ENCODE peak calls at places on chromosomes 3 and 15, in four cellular contexts. M is cardiac fibroblast, X is GM20000, I is IMR-90. G is an unnamed sample.

GRCh38 chr3:65953881-65954733 is 84.6 kb downstream of the MAGI1 start:
- DNase-seq in I (no peak), X (no peak), M (peak; percentile 39), G (no peak)

GRCh38 chr3:41681479-41681878 is 280.4 kb downstream of the ULK4 start:
- DNase-seq in M (peak; percentile 94), X (no peak), I (peak; percentile 92), G (peak; percentile 91)

GRCh38 chr3:37174532-37175126 is at the start of gene LRRFIP2:
- DNase-seq in X (peak; percentile 62), I (peak; percentile 82), M (peak; percentile 56), G (peak; percentile 49)

GRCh38 chr3:12179441-12179840 is 20.7 kb upstream of the TIMP4 start:
- DNase-seq in I (no peak), M (no peak), X (no peak), G (no peak)

GRCh38 chr15:83626171-83626802 is 27.6 kb upstream of the ADAMTSL3 start:
- DNase-seq in X (no peak), M (peak; percentile 11), I (no peak), G (no peak)

GRCh38 chr15:80160570-80161156 is 7.9 kb downstream of the FAH start:
- DNase-seq in I (peak; percentile 96), X (peak; percentile 58), M (peak; percentile 94), G (peak; percentile 92)

GRCh38 chr3:8742921-8743605 is 9.5 kb downstream of the CAV3 start:
- DNase-seq in M (peak; percentile 33), X (no peak), I (peak; percentile 74), G (peak; percentile 83)

GRCh38 chr3:8996681-8997121 is 33.4 kb upstream of the RAD18 start:
- DNase-seq in M (peak; percentile 53), I (peak; percentile 39), X (no peak), G (no peak)

GRCh38 chr15:42921049-42921731 is 612 bp upstream of the TTBK2 start:
- DNase-seq in M (peak; percentile 25), X (peak; percentile 22), I (peak; percentile 8), G (no peak)

GRCh38 chr15:30062881-30063280 is 19.9 kb upstream of the GOLGA8J start:
- DNase-seq in X (no peak), I (no peak), M (no peak), G (no peak)

GRCh38 chr15:75661041-75661778 is 13.5 kb downstream of the SNX33 start:
- DNase-seq in I (peak; percentile 91), M (peak; percentile 97), X (no peak), G (peak; percentile 89)

GRCh38 chr3:4776980-4777581 is 202.2 kb upstream of the BHLHE40 start:
- DNase-seq in X (peak; percentile 70), M (peak; percentile 85), I (no peak), G (peak; percentile 79)

GRCh38 chr3:128313936-128314335 is 152.8 kb downstream of the DNAJB8 start:
- DNase-seq in X (no peak), I (no peak), M (no peak), G (no peak)

GRCh38 chr3:193702967-193703366 is 110.0 kb downstream of the OPA1 start:
- DNase-seq in M (peak; percentile 4), I (peak; percentile 65), X (no peak), G (no peak)

GRCh38 chr15:63869371-63870042 is 35.8 kb upstream of the HERC1 start:
- DNase-seq in I (no peak), M (no peak), X (no peak), G (no peak)

GRCh38 chr3:14434105-14434504 is 31.7 kb downstream of the SLC6A6 start:
- DNase-seq in X (no peak), M (peak; percentile 61), I (peak; percentile 65), G (peak; percentile 78)

GRCh38 chr15:52710050-52710709 is 31.0 kb upstream of the ATOSA start:
- DNase-seq in X (peak; percentile 13), I (no peak), M (no peak), G (peak; percentile 55)

GRCh38 chr15:52018244-52018643 is 775 bp upstream of the MAPK6 start:
- DNase-seq in I (peak; percentile 91), M (no peak), X (no peak), G (no peak)

GRCh38 chr3:17964113-17964512 is 221.7 kb upstream of the TBC1D5 start:
- DNase-seq in M (no peak), I (no peak), X (no peak), G (no peak)

GRCh38 chr3:149463921-149464320 is 10.6 kb upstream of the TM4SF4 start:
- DNase-seq in M (no peak), X (no peak), I (no peak), G (no peak)

GRCh38 chr3:196694202-196694638 is 17.8 kb downstream of the CEP19 start:
- DNase-seq in M (peak; percentile 42), I (peak; percentile 13), X (peak; percentile 49), G (peak; percentile 9)

GRCh38 chr15:72009207-72009606 is 108.7 kb downstream of the MYO9A start:
- DNase-seq in I (no peak), X (no peak), M (no peak), G (no peak)

GRCh38 chr3:52221563-52222318 is 3.7 kb downstream of the TLR9 start:
- DNase-seq in X (no peak), M (peak; percentile 25), I (no peak), G (no peak)

GRCh38 chr3:111808439-111808838 is 50.6 kb upstream of the PHLDB2 start:
- DNase-seq in X (no peak), I (peak; percentile 27), M (peak; percentile 37), G (peak; percentile 57)

GRCh38 chr15:86863226-86863915 is 783.7 kb downstream of the AGBL1 start:
- DNase-seq in X (no peak), M (no peak), I (no peak), G (peak; percentile 50)

GRCh38 chr3:67437789-67438188 is 216.6 kb downstream of the SUCLG2 start:
- DNase-seq in M (no peak), X (no peak), I (no peak), G (no peak)

GRCh38 chr15:76974456-76975083 is 20.4 kb upstream of the PSTPIP1 start:
- DNase-seq in I (no peak), X (no peak), M (no peak), G (no peak)

GRCh38 chr15:83436513-83437158 is 10.5 kb upstream of the SH3GL3 start:
- DNase-seq in I (peak; percentile 52), M (peak; percentile 76), X (no peak), G (peak; percentile 74)

GRCh38 chr3:157064402-157064801 is 95.5 kb downstream of the CCNL1 start:
- DNase-seq in I (no peak), M (no peak), X (no peak), G (no peak)

GRCh38 chr3:31936661-31937060 is 44.4 kb downstream of the OSBPL10 start:
- DNase-seq in I (peak; percentile 61), X (no peak), M (peak; percentile 72), G (no peak)

GRCh38 chr3:118910332-118910731 is 124.3 kb downstream of the IGSF11 start:
- DNase-seq in M (no peak), I (no peak), X (no peak), G (no peak)

GRCh38 chr15:66832679-66833078 is 130.6 kb downstream of the SMAD6 start:
- DNase-seq in X (no peak), M (peak; percentile 96), I (peak; percentile 56), G (peak; percentile 34)

GRCh38 chr15:47824185-47824584 is 106.9 kb downstream of the SEMA6D start:
- DNase-seq in X (no peak), M (no peak), I (no peak), G (peak; percentile 31)

DNA sequence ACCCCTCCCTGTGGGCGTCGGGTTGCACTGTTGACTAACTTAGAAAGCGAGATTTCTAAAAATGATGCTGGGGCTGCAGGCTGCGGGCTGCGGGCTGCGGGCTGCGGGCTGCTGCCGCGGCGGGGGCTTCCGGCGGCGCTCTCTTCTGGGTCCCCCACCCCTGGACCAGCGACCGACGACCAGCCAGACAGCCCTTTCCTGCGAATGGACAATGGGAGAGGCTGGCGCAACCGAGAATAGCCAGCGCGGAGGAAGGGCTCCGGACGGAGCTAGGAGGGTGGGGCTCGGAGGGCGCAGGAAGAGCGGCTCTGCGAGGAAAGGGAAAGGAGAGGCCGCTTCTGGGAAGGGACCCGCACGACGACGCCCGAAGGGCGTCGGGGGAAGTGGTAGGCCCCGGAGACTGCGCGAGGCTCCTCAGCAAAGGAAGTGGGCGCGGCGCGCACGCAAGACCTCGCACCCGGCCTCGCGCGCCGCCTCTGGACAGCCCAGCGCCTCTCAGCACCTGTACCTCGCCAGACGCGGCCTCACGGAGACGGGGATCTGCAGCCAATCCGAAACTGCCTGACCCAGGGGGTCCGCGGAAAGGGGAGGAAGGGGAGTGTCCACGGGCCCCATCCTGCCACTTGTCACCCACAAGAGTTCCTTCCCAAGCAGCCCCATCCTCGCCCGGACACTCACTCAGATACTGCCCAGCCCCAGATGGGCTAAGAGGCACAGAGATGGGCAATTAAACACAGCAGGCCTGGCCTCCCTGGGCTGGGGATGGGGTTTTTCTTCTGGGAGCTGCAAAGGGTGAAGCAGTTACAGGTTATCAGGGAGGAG is 70.7 kb downstream of the SLC12A8 start:
- DNase-seq in X (peak; percentile 80), I (no peak), M (peak; percentile 62), G (no peak)
- TF ChIP-seq CTCF in X (peak; percentile 34), I (no peak), M (peak; percentile 16), G (no peak)

GRCh38 chr3:46939578-46940405 is 36.8 kb downstream of the CCDC12 start:
- DNase-seq in X (no peak), I (no peak), M (no peak), G (no peak)
- TF ChIP-seq CTCF in X (no peak), I (no peak), M (no peak), G (no peak)

GRCh38 chr3:143037867-143038266 is 36.5 kb downstream of the U2SURP start:
- DNase-seq in I (no peak), M (no peak), X (no peak), G (peak; percentile 8)
- TF ChIP-seq CTCF in I (peak; percentile 7), M (peak; percentile 21), X (no peak), G (peak; percentile 19)

GRCh38 chr3:152836269-152836668 is 1.3 kb downstream of the P2RY1 start:
- DNase-seq in I (no peak), X (no peak), M (no peak), G (no peak)

GRCh38 chr3:152832046-152832445 is 2.9 kb upstream of the P2RY1 start:
- DNase-seq in X (no peak), I (no peak), M (no peak), G (no peak)

GRCh38 chr3:152835311-152836102 is 576 bp downstream of the P2RY1 start:
- DNase-seq in I (peak; percentile 4), X (peak; percentile 68), M (peak; percentile 73), G (peak; percentile 61)

GRCh38 chr3:152833089-152833488 is 1.8 kb upstream of the P2RY1 start:
- DNase-seq in X (no peak), I (no peak), M (no peak), G (no peak)

GRCh38 chr3:152834354-152835310 is at the start of gene P2RY1:
- DNase-seq in M (peak; percentile 60), X (peak; percentile 77), I (peak; percentile 17), G (peak; percentile 75)
- TF ChIP-seq CTCF in M (peak; percentile 14), X (no peak), I (no peak), G (no peak)

G was measured in MCF 10A.